ENCODE peak calls at places on chromosome 5, in four cellular contexts. X, Z, D and J are unnamed samples.

GRCh38 chr5:44167540-44167939 is 221.7 kb downstream of the FGF10 start:
- DNase-seq in X (no peak), Z (no peak), D (no peak), J (no peak)

GRCh38 chr5:143011621-143012020 is 241.4 kb downstream of the ARHGAP26 start:
- DNase-seq in Z (no peak), X (no peak), D (no peak), J (no peak)

GRCh38 chr5:54259090-54259489 is 51.3 kb downstream of the ARL15 start:
- DNase-seq in Z (no peak), X (no peak), D (no peak), J (no peak)

GRCh38 chr5:142844881-142845280 is 74.7 kb downstream of the ARHGAP26 start:
- DNase-seq in D (no peak), Z (no peak), X (no peak), J (no peak)

GRCh38 chr5:84779206-84779605 is 394.5 kb upstream of the EDIL3 start:
- DNase-seq in D (no peak), X (no peak), Z (no peak), J (no peak)

GRCh38 chr5:109668237-109668636 is 21.5 kb upstream of the MAN2A1 start:
- DNase-seq in X (no peak), Z (no peak), D (no peak), J (no peak)

GRCh38 chr5:61026004-61026403 is 81.0 kb downstream of the NDUFAF2 start:
- DNase-seq in X (peak; percentile 47), Z (no peak), D (no peak), J (no peak)

GRCh38 chr5:160844177-160844576 is 7.8 kb downstream of the ATP10B start:
- DNase-seq in X (no peak), D (no peak), Z (no peak), J (no peak)

GRCh38 chr5:77312411-77312810 is 101.9 kb downstream of the PDE8B start:
- DNase-seq in X (no peak), D (no peak), Z (no peak), J (no peak)

GRCh38 chr5:132474881-132475511 is 15.6 kb downstream of the IRF1 start:
- DNase-seq in X (no peak), Z (no peak), D (no peak), J (no peak)

GRCh38 chr5:56310711-56311204 is 77.6 kb upstream of the ANKRD55 start:
- DNase-seq in D (peak; percentile 77), Z (no peak), X (peak; percentile 68), J (no peak)

GRCh38 chr5:142784405-142784955 is 14.3 kb downstream of the ARHGAP26 start:
- DNase-seq in X (no peak), D (no peak), Z (no peak), J (no peak)

GRCh38 chr5:72166070-72166979 is 59.0 kb downstream of the MAP1B start:
- DNase-seq in Z (peak; percentile 54), D (peak; percentile 74), X (peak; percentile 78), J (no peak)

GRCh38 chr5:141637693-141638419 is 1.1 kb downstream of the RELL2 start:
- DNase-seq in X (peak; percentile 81), Z (peak; percentile 91), D (peak; percentile 81), J (no peak)

DNA sequence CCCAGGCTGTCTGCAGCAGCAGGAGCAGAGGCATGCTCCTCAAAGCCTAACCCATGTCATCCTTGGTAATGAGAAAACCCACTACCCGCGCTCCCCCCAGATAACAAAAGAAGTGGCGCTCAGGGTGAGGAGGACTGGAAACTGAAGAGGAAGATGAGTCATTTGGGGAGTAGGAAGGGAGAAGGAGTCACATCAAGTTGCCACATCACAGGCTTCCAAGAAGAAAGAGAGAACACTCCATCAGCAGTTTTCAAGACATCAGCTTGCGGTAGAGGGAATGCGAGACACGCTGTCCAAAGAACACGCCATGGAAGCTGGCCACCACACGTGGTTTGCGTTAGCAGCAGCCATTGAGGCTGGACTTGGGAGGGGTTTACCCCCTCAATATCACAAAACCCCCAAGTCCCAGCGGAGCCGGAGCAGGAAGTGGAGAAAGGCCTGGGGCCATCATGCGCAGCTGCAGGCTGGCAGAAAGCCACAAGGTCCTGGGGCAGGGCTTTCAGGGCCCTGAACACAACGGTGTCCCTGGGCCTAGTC is 41.5 kb downstream of the SH3PXD2B start:
- DNase-seq in X (peak; percentile 61), D (no peak), Z (no peak), J (peak; percentile 16)
- TF ChIP-seq NRF1 in X (no peak), D (peak; percentile 55), Z (no peak), J (no peak)

DNA sequence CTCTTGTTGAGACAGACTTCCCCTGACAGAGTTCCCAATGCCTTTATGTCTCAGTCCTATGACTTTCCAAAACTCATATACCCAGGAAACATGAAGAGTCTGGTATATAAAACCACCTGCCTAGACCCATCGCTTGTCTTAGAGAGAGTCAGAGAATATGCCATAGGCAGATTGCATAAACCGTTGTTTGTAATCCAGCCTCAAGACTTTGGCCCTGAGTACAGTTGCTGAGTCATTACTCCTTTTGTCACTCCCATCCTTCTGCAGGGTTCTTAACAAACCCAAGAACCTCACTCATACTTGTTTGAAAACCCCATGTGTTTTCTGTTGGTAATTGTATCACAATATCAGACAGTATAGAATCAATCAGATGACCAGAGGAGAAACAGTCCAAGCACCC is 616.3 kb downstream of the SLCO4C1 start:
- DNase-seq in D (no peak), Z (no peak), X (no peak), J (no peak)
- TF ChIP-seq NRF1 in D (no peak), Z (no peak), X (no peak), J (no peak)

DNA sequence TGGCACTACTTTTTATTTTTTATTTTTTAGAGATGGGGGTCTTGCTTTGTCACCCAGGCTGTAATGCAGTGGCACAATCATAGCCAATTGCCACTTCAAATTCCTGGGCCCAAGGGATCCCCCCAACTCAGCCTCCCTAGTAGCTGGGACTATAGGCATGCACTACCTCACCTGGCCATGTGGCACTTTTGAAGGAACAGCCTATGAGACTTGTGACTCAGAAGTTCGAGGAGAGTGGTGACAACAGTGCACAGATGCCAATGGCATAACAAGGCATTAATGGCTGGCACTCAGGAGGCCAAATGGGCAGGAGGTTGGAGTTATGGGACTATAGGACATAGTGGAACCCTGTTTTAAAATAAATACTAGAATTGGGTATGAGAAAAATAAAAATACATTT is 33.7 kb downstream of the ANKRD31 start:
- DNase-seq in Z (no peak), X (no peak), D (no peak), J (no peak)
- TF ChIP-seq NRF1 in Z (no peak), X (no peak), D (no peak), J (no peak)

DNA sequence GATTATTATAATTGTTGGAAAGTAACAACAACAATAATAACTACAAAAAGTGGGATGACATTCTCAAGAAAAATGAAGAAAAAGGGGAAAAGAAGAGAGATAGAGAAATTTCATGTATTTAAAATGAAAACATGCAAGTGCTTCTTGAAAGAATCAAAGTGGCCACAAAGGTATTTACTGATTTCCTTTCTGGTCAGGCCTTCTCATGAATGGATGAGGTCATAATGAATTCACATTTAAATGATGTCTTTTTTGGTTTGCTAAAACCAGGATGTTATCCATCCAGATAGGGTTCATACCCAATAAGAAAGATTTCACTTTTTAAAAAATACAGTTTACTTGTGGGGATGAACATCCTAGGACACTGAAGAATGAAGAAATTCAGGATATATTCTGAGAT is 446.4 kb upstream of the PTGER4 start:
- DNase-seq in D (no peak), X (no peak), Z (no peak), J (no peak)
- TF ChIP-seq NRF1 in D (no peak), X (no peak), Z (no peak), J (no peak)

GRCh38 chr5:173742432-173742816 is 126.0 kb upstream of the BOD1 start:
- DNase-seq in Z (no peak), D (no peak), X (no peak), J (peak; percentile 69)
- TF ChIP-seq NRF1 in Z (no peak), D (no peak), X (no peak), J (no peak)

GRCh38 chr5:180844432-180844831 is 16.6 kb downstream of the ZFP62 start:
- DNase-seq in Z (no peak), D (no peak), X (no peak), J (no peak)
- TF ChIP-seq NRF1 in Z (no peak), D (no peak), X (no peak), J (no peak)